ENCODE peak calls at places on chromosomes 13 and 19, in nine cellular contexts. U is thoracic aorta, J is uterus, L is suprapubic skin, S is mucosa of descending colon, B is testis, E is AG09309, Q is pancreas, A is heart left ventricle. Y is an unnamed sample.

GRCh38 chr19:19262190-19263057 is 10.7 kb downstream of the TM6SF2 start:
- DNase-seq in S (no peak), E (no peak), Q (no peak), U (no peak), A (no peak), J (no peak), B (no peak), L (no peak), Y (no peak)

GRCh38 chr13:92346046-92346445 is 880.6 kb upstream of the GPC6 start:
- DNase-seq in J (no peak), U (no peak), Q (no peak), S (no peak), B (no peak), L (no peak), A (no peak), E (no peak), Y (no peak)

GRCh38 chr19:2455481-2456300 is 1.1 kb downstream of the LMNB2 start:
- DNase-seq in A (peak), S (peak), U (no peak), L (no peak), J (peak), Q (peak), E (no peak), B (peak), Y (no peak)

GRCh38 chr19:10699650-10700335 is 1.4 kb upstream of the QTRT1 start:
- DNase-seq in L (no peak), Q (no peak), U (no peak), A (no peak), J (no peak), B (peak), E (no peak), S (peak), Y (no peak)

GRCh38 chr13:97911311-97912138 is 42.0 kb upstream of the IPO5 start:
- DNase-seq in Q (no peak), U (no peak), B (no peak), L (no peak), J (no peak), S (peak), E (no peak), A (no peak), Y (peak)

GRCh38 chr13:110047511-110047910 is 259.4 kb downstream of the COL4A1 start:
- DNase-seq in U (peak), E (peak), B (peak), L (no peak), S (peak), J (peak), A (peak), Q (peak), Y (no peak)

GRCh38 chr13:87107626-87108025 is 563.5 kb upstream of the SLITRK5 start:
- DNase-seq in S (no peak), E (no peak), J (no peak), B (no peak), Q (no peak), U (no peak), L (no peak), A (no peak), Y (no peak)

GRCh38 chr19:6725513-6726231 is 5.2 kb upstream of the C3 start:
- DNase-seq in U (no peak), J (no peak), A (no peak), B (no peak), S (no peak), Q (no peak), E (no peak), L (no peak), Y (no peak)

DNA sequence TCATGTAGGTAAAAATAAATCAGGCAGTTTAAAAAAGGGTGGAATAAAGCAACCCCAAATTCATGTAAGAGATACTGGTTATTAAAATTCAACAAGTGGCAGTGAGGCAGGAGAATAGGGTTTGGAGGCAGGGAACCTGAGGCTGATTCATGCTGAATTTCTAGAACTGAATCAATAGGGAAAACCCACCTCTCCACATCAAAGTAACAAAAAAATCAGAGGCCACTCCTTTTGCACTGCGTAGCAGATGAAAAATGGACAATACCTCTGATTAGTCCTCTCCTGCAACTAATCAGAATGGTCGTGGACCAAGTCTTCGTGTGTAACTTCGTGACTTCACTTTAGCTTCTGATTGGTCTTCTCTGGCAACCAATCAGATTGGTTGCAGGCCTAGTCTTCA is 1548.5 kb upstream of the SLC10A2 start:
- DNase-seq in Q (no peak), B (no peak), J (no peak), A (no peak), U (no peak), E (no peak), S (no peak), L (no peak), Y (no peak)
- TF ChIP-seq CTCF in Q (no peak), B (no peak), J (no peak), A (no peak), U (no peak), E (no peak), S (no peak), L (no peak), Y (no peak)

GRCh38 chr19:23699521-23699860 is 12.5 kb upstream of the ZNF675 start:
- DNase-seq in E (no peak), S (peak), U (no peak), L (no peak), B (no peak), Q (no peak), A (no peak), J (no peak), Y (no peak)

GRCh38 chr19:23698711-23699520 is 11.9 kb upstream of the ZNF675 start:
- DNase-seq in Q (peak), B (no peak), E (no peak), L (no peak), J (no peak), U (no peak), A (no peak), S (peak), Y (no peak)
- H3K4me3 ChIP-seq in Q (no peak), B (no peak), E (no peak), L (peak), J (no peak), U (no peak), A (no peak), S (no peak), Y (no peak)

GRCh38 chr19:4449022-4449825 is 8.4 kb downstream of the UBXN6 start:
- DNase-seq in A (peak), L (peak), Q (peak), J (peak), E (no peak), S (no peak), U (no peak), B (peak), Y (no peak)
- TF ChIP-seq CTCF in A (peak), L (no peak), Q (peak), J (no peak), E (no peak), S (no peak), U (no peak), B (no peak), Y (no peak)

GRCh38 chr19:16327131-16327450 is 2.5 kb downstream of the KLF2 start:
- DNase-seq in B (no peak), E (no peak), U (no peak), S (no peak), Q (no peak), L (no peak), J (no peak), A (no peak), Y (no peak)
- H3K4me3 ChIP-seq in B (peak), E (peak), U (peak), S (no peak), Q (no peak), L (peak), J (peak), A (peak), Y (peak)

DNA sequence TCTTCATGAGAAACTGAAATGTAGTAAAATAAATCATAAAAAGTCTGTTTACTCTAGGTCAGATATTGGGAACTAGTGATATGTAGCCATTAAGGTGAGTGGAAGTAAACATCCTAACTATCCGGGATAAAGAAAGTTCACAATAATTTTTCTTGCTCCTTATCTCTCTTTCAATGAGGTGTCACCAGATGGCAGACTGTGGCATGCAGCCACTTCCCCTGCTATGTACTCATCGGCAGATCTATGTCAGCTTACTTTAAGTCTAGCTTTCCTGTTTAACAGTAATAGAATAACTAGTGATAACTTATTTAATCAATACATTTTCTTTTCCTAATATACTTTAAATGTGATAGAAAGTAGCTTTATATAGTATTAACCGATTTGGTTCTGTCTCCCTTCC is 181.9 kb downstream of the NDFIP2 start:
- DNase-seq in J (no peak), U (no peak), L (no peak), E (no peak), B (no peak), Q (no peak), A (peak), S (peak), Y (no peak)
- TF ChIP-seq CTCF in J (no peak), U (no peak), L (no peak), E (no peak), B (no peak), Q (no peak), A (no peak), S (no peak), Y (no peak)